ENCODE peak calls at places on chromosomes 7 and 10, in four cellular contexts. One of them, this sample, is unnamed.

GRCh38 chr10:101558206-101558605 is 29.9 kb downstream of the POLL start:
- DNase-seq in AG09309: no peak
- DNase-seq in HT-29: no peak
- DNase-seq in non-pigmented ciliary epithelial cell: no peak
- DNase-seq in this sample: no peak

GRCh38 chr10:70084189-70084588 is 31.5 kb downstream of the MACROH2A2 start:
- DNase-seq in AG09309: no peak
- DNase-seq in HT-29: peak
- DNase-seq in non-pigmented ciliary epithelial cell: no peak
- DNase-seq in this sample: no peak

GRCh38 chr10:92419740-92420553 is 129.0 kb downstream of the MARCHF5 start:
- DNase-seq in AG09309: no peak
- DNase-seq in HT-29: no peak
- DNase-seq in non-pigmented ciliary epithelial cell: no peak
- DNase-seq in this sample: no peak

GRCh38 chr7:146701166-146701565 is 584.6 kb downstream of the CNTNAP2 start:
- DNase-seq in AG09309: no peak
- DNase-seq in HT-29: no peak
- DNase-seq in non-pigmented ciliary epithelial cell: no peak
- DNase-seq in this sample: no peak

GRCh38 chr7:157309990-157310668 is 26.7 kb upstream of the DNAJB6 start:
- DNase-seq in AG09309: peak
- DNase-seq in HT-29: no peak
- DNase-seq in non-pigmented ciliary epithelial cell: peak
- DNase-seq in this sample: peak

GRCh38 chr7:36208997-36209813 is 56.2 kb downstream of the EEPD1 start:
- DNase-seq in AG09309: no peak
- DNase-seq in HT-29: no peak
- DNase-seq in non-pigmented ciliary epithelial cell: no peak
- DNase-seq in this sample: no peak

GRCh38 chr7:115410972-115411686 is 489.2 kb downstream of the MDFIC start:
- DNase-seq in AG09309: no peak
- DNase-seq in HT-29: no peak
- DNase-seq in non-pigmented ciliary epithelial cell: no peak
- DNase-seq in this sample: no peak

GRCh38 chr7:4238861-4239260 is 443.2 kb upstream of the FOXK1 start:
- DNase-seq in AG09309: no peak
- DNase-seq in HT-29: no peak
- DNase-seq in non-pigmented ciliary epithelial cell: no peak
- DNase-seq in this sample: no peak

GRCh38 chr7:22262538-22262937 is 94.4 kb downstream of the RAPGEF5 start:
- DNase-seq in AG09309: no peak
- DNase-seq in HT-29: no peak
- DNase-seq in non-pigmented ciliary epithelial cell: no peak
- DNase-seq in this sample: no peak

GRCh38 chr10:79434816-79435215 is 10.6 kb downstream of the ZCCHC24 start:
- DNase-seq in AG09309: no peak
- DNase-seq in HT-29: no peak
- DNase-seq in non-pigmented ciliary epithelial cell: no peak
- DNase-seq in this sample: no peak

GRCh38 chr7:73341877-73342276 is 13.9 kb downstream of the FKBP6 start:
- DNase-seq in AG09309: no peak
- DNase-seq in HT-29: no peak
- DNase-seq in non-pigmented ciliary epithelial cell: peak
- DNase-seq in this sample: no peak

GRCh38 chr10:29563420-29564035 is 71.2 kb downstream of the SVIL start:
- DNase-seq in AG09309: no peak
- DNase-seq in HT-29: no peak
- DNase-seq in non-pigmented ciliary epithelial cell: no peak
- DNase-seq in this sample: no peak

GRCh38 chr7:5584091-5584490 is 160.5 kb upstream of the TNRC18 start:
- DNase-seq in AG09309: no peak
- DNase-seq in HT-29: no peak
- DNase-seq in non-pigmented ciliary epithelial cell: no peak
- DNase-seq in this sample: no peak

GRCh38 chr10:8060704-8061121 is 6.2 kb downstream of the GATA3 start:
- DNase-seq in AG09309: no peak
- DNase-seq in HT-29: no peak
- DNase-seq in non-pigmented ciliary epithelial cell: no peak
- DNase-seq in this sample: no peak

GRCh38 chr7:51226042-51226755 is 90.4 kb downstream of the COBL start:
- DNase-seq in AG09309: no peak
- DNase-seq in HT-29: no peak
- DNase-seq in non-pigmented ciliary epithelial cell: no peak
- DNase-seq in this sample: peak

GRCh38 chr10:70331486-70332268 is 47.9 kb upstream of the NPFFR1 start:
- DNase-seq in AG09309: peak
- DNase-seq in HT-29: peak
- DNase-seq in non-pigmented ciliary epithelial cell: peak
- DNase-seq in this sample: peak

GRCh38 chr10:96642973-96643372 is 56.2 kb upstream of the TM9SF3 start:
- DNase-seq in AG09309: no peak
- DNase-seq in HT-29: peak
- DNase-seq in non-pigmented ciliary epithelial cell: no peak
- DNase-seq in this sample: no peak

GRCh38 chr10:29304259-29305030 is 15.6 kb downstream of the LYZL1 start:
- DNase-seq in AG09309: peak
- DNase-seq in HT-29: peak
- DNase-seq in non-pigmented ciliary epithelial cell: peak
- DNase-seq in this sample: no peak

GRCh38 chr10:126702181-126702580 is 31.7 kb upstream of the C10orf90 start:
- DNase-seq in AG09309: no peak
- DNase-seq in HT-29: no peak
- DNase-seq in non-pigmented ciliary epithelial cell: no peak
- DNase-seq in this sample: no peak

GRCh38 chr10:116819999-116820677 is 29.2 kb upstream of the ENO4 start:
- DNase-seq in AG09309: no peak
- DNase-seq in HT-29: no peak
- DNase-seq in non-pigmented ciliary epithelial cell: no peak
- DNase-seq in this sample: no peak

GRCh38 chr10:3203198-3203597 is 30.6 kb upstream of the PITRM1 start:
- DNase-seq in AG09309: no peak
- DNase-seq in HT-29: no peak
- DNase-seq in non-pigmented ciliary epithelial cell: no peak
- DNase-seq in this sample: no peak

GRCh38 chr7:32588657-32589056 is 93.4 kb downstream of the AVL9 start:
- DNase-seq in AG09309: peak
- DNase-seq in HT-29: no peak
- DNase-seq in non-pigmented ciliary epithelial cell: peak
- DNase-seq in this sample: peak

GRCh38 chr7:121126801-121127534 is 138.5 kb downstream of the CPED1 start:
- DNase-seq in AG09309: no peak
- DNase-seq in HT-29: peak
- DNase-seq in non-pigmented ciliary epithelial cell: no peak
- DNase-seq in this sample: peak

This sample was measured in epithelial cell of proximal tubule.